ENCODE peak calls at places on chromosomes 2 and 18, in six cellular contexts. P, X, D, L, V and O are unnamed samples.

GRCh38 chr2:2877427-2877826 is 500.2 kb downstream of the EIPR1 start:
- DNase-seq in P (no peak), X (peak), D (no peak), L (no peak), V (no peak), O (no peak)

GRCh38 chr2:121326628-121327027 is 41.6 kb upstream of the TFCP2L1 start:
- DNase-seq in P (no peak), X (no peak), D (no peak), L (no peak), V (no peak), O (no peak)

GRCh38 chr2:189542145-189542882 is 38.3 kb downstream of the SLC40A1 start:
- DNase-seq in P (no peak), X (no peak), D (no peak), L (no peak), V (no peak), O (no peak)

GRCh38 chr2:193695367-193695766 is 1500.6 kb upstream of the TMEFF2 start:
- DNase-seq in P (peak), X (no peak), D (peak), L (peak), V (no peak), O (no peak)

GRCh38 chr2:171084128-171084527 is 76.6 kb downstream of the TLK1 start:
- DNase-seq in P (no peak), X (peak), D (no peak), L (no peak), V (no peak), O (no peak)

GRCh38 chr2:83879127-83879526 is 580.0 kb downstream of the SUCLG1 start:
- DNase-seq in P (no peak), X (no peak), D (no peak), L (no peak), V (no peak), O (no peak)

GRCh38 chr2:95076705-95077520 is 44.7 kb downstream of the MRPS5 start:
- DNase-seq in P (peak), X (peak), D (peak), L (peak), V (peak), O (peak)

GRCh38 chr2:106053116-106053515 is 141.0 kb downstream of the UXS1 start:
- DNase-seq in P (peak), X (no peak), D (no peak), L (no peak), V (no peak), O (no peak)

GRCh38 chr2:85423525-85423924 is 5.0 kb downstream of the SH2D6 start:
- DNase-seq in P (no peak), X (no peak), D (no peak), L (no peak), V (no peak), O (no peak)

GRCh38 chr2:120451334-120451733 is 105.4 kb downstream of the INHBB start:
- DNase-seq in P (no peak), X (no peak), D (no peak), L (no peak), V (no peak), O (no peak)

GRCh38 chr2:237451582-237452469 is 35.2 kb upstream of the MLPH start:
- DNase-seq in P (peak), X (no peak), D (no peak), L (peak), V (no peak), O (no peak)

GRCh38 chr18:11071300-11071699 is 78.1 kb downstream of the PIEZO2 start:
- DNase-seq in P (no peak), X (no peak), D (no peak), L (no peak), V (no peak), O (no peak)